ENCODE peak calls at places on chromosomes 7 and 10, in ten cellular contexts. B, W, N, K, E, P, V, A, J and G are unnamed samples.

GRCh38 chr7:63070696-63071095 is 928.0 kb upstream of the ZNF722 start:
- DNase-seq in K (no peak), E (no peak), W (no peak), B (no peak), N (no peak), J (no peak), P (no peak), V (no peak), A (no peak), G (no peak)

GRCh38 chr10:130418731-130419130 is 282.5 kb downstream of the GLRX3 start:
- DNase-seq in A (no peak), B (no peak), N (no peak), V (no peak), J (no peak), W (no peak), E (no peak), P (no peak), K (no peak), G (peak; percentile 27)

GRCh38 chr10:101066146-101066889 is 4.5 kb downstream of the KAZALD1 start:
- DNase-seq in V (no peak), E (no peak), N (peak; percentile 67), A (peak; percentile 41), K (peak; percentile 77), W (peak; percentile 68), J (peak; percentile 41), P (peak; percentile 93), B (no peak), G (peak; percentile 76)

GRCh38 chr7:44995555-44996493 is 4.2 kb upstream of the CCM2 start:
- DNase-seq in K (no peak), W (peak; percentile 16), J (no peak), B (no peak), E (no peak), V (no peak), P (no peak), A (no peak), N (no peak), G (no peak)

GRCh38 chr7:641269-641671 is 85.2 kb upstream of the DNAAF5 start:
- DNase-seq in B (no peak), W (no peak), N (no peak), V (no peak), K (no peak), J (peak; percentile 22), A (no peak), P (peak; percentile 90), E (no peak), G (no peak)

GRCh38 chr7:43076189-43076605 is 36.2 kb upstream of the HECW1 start:
- DNase-seq in W (peak; percentile 23), J (no peak), K (no peak), E (no peak), P (peak; percentile 58), B (no peak), V (no peak), A (no peak), N (no peak), G (no peak)

GRCh38 chr7:127114739-127115265 is 137.9 kb downstream of the GRM8 start:
- DNase-seq in N (no peak), K (no peak), V (no peak), E (no peak), A (no peak), J (no peak), P (no peak), B (no peak), W (no peak), G (no peak)

GRCh38 chr7:47213276-47213675 is 368.6 kb downstream of the TNS3 start:
- DNase-seq in W (no peak), J (no peak), B (no peak), N (no peak), A (no peak), P (no peak), V (no peak), E (no peak), K (no peak), G (no peak)

GRCh38 chr10:33376476-33376875 is 42.0 kb upstream of the NRP1 start:
- DNase-seq in J (no peak), V (no peak), A (no peak), W (no peak), K (no peak), E (no peak), B (no peak), N (no peak), P (no peak), G (no peak)

GRCh38 chr7:98330926-98331529 is 49.5 kb downstream of the BRI3 start:
- DNase-seq in B (no peak), A (no peak), V (no peak), E (no peak), K (no peak), P (no peak), J (no peak), N (no peak), W (no peak), G (no peak)

GRCh38 chr7:150848111-150848510 is 4.2 kb upstream of the AOC1 start:
- DNase-seq in J (no peak), P (no peak), B (no peak), V (no peak), K (peak; percentile 15), W (no peak), A (no peak), N (no peak), E (no peak), G (no peak)

GRCh38 chr10:6077071-6077675 is 11.7 kb upstream of the RBM17 start:
- DNase-seq in B (no peak), E (no peak), J (no peak), K (no peak), W (no peak), N (no peak), V (no peak), A (no peak), P (no peak), G (no peak)

GRCh38 chr7:74199551-74200355 is 10.1 kb upstream of the LAT2 start:
- DNase-seq in V (no peak), B (no peak), E (no peak), P (peak; percentile 34), A (no peak), J (no peak), W (no peak), K (no peak), N (no peak), G (no peak)

GRCh38 chr10:70500812-70501301 is 22.3 kb downstream of the PALD1 start:
- DNase-seq in N (no peak), E (no peak), K (no peak), J (no peak), W (no peak), A (no peak), V (no peak), P (no peak), B (no peak), G (no peak)

GRCh38 chr7:152647-153046 is 39.7 kb upstream of the FAM20C start:
- DNase-seq in N (no peak), W (no peak), B (no peak), A (no peak), P (no peak), E (no peak), K (no peak), V (no peak), J (no peak), G (no peak)

GRCh38 chr10:1401056-1401965 is 336.0 kb downstream of the ADARB2 start:
- DNase-seq in A (no peak), K (peak; percentile 31), J (no peak), V (no peak), P (no peak), N (no peak), W (no peak), E (no peak), B (no peak), G (no peak)

GRCh38 chr10:6811153-6811552 is 231.1 kb upstream of the PRKCQ start:
- DNase-seq in K (no peak), E (no peak), B (no peak), W (no peak), V (no peak), N (no peak), P (no peak), J (no peak), A (no peak), G (no peak)